ENCODE peak calls at places on chromosomes 5 and 9, in four cellular contexts. D, Z, M and L are unnamed samples.

GRCh38 chr9:93387791-93388190 is 63.7 kb upstream of the FAM120A start:
- DNase-seq in D (no peak), Z (no peak), M (no peak), L (peak; percentile 15)

GRCh38 chr5:134524826-134525686 is at the start of gene JADE2:
- DNase-seq in D (peak; percentile 95), Z (peak; percentile 80), M (peak; percentile 74), L (peak; percentile 68)

GRCh38 chr9:131618071-131618479 is 72.8 kb downstream of the PRRT1B start:
- DNase-seq in D (no peak), Z (peak; percentile 55), M (peak; percentile 47), L (peak; percentile 38)

GRCh38 chr9:70954126-70954525 is 167.3 kb downstream of the TRPM3 start:
- DNase-seq in D (no peak), Z (no peak), M (no peak), L (peak; percentile 48)

GRCh38 chr5:163758283-163758711 is 252.9 kb downstream of the MAT2B start:
- DNase-seq in D (no peak), Z (no peak), M (no peak), L (no peak)

GRCh38 chr5:6197427-6197826 is 180.9 kb downstream of the MED10 start:
- DNase-seq in D (no peak), Z (no peak), M (no peak), L (no peak)

GRCh38 chr9:17929506-17929905 is 350.6 kb downstream of the SH3GL2 start:
- DNase-seq in D (no peak), Z (no peak), M (no peak), L (no peak)

GRCh38 chr5:145347026-145347616 is 488.0 kb downstream of the PRELID2 start:
- DNase-seq in D (no peak), Z (no peak), M (no peak), L (peak; percentile 40)

GRCh38 chr5:95281211-95281610 is 3.7 kb downstream of the MCTP1 start:
- DNase-seq in D (no peak), Z (no peak), M (no peak), L (peak; percentile 36)

DNA sequence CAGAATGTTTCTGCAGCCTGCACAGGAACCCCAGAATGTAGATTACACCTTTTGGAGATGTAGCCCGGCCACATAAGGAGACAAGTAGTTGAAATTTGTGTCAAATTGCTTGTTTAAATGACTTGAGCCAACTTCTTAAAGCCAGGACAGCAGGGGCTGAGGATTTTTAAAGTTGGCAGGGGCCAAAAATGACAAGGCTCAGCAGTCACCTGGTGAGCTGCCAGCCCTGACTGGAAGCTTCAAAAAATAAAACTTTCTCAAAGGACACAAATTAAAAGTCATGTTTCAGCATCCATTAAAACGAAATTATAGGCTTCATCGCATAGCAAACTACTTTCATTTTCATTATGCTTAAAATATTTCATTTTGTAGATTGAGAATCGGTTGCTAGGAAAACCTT is 340.3 kb upstream of the WWC1 start:
- DNase-seq in D (no peak), Z (peak; percentile 68), M (no peak), L (no peak)
- H3K27ac ChIP-seq in D (no peak overlapping the region), Z (no peak overlapping the region), M (no peak overlapping the region), L (peak overlapping the region; percentile 71)

GRCh38 chr9:127562271-127562780 is 49.8 kb upstream of the STXBP1 start:
- DNase-seq in D (no peak), Z (no peak), M (no peak), L (no peak)
- H3K27ac ChIP-seq in D (peak overlapping the region; percentile 87), Z (peak overlapping the region; percentile 95), M (peak overlapping the region; percentile 66), L (peak overlapping the region; percentile 76)

GRCh38 chr5:72154076-72154756 is 46.9 kb downstream of the MAP1B start:
- DNase-seq in D (no peak), Z (peak; percentile 35), M (no peak), L (no peak)
- H3K27ac ChIP-seq in D (no peak overlapping the region), Z (peak overlapping the region; percentile 37), M (no peak overlapping the region), L (no peak overlapping the region)

DNA sequence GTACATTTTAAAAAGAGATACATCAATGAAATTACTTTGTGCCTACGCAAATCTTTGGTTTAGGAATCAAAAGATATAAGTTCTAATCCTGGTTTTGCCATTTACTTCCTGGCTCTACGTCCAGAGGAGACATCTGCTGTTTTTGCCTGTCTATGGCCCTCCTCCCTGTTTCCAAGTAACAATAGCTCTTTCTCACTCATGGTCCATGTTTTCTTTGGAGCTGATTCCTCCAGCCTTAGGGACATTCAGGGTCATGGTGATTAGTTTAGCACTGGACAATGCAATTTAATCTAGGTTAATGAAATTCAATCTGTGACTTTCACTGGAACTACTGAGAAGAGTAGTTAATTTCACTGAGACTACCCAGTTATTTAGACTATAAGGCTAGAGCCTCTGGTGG is 170.6 kb downstream of the SEMA6A start:
- DNase-seq in D (no peak), Z (no peak), M (no peak), L (no peak)
- H3K27ac ChIP-seq in D (no peak overlapping the region), Z (no peak overlapping the region), M (no peak overlapping the region), L (no peak overlapping the region)

DNA sequence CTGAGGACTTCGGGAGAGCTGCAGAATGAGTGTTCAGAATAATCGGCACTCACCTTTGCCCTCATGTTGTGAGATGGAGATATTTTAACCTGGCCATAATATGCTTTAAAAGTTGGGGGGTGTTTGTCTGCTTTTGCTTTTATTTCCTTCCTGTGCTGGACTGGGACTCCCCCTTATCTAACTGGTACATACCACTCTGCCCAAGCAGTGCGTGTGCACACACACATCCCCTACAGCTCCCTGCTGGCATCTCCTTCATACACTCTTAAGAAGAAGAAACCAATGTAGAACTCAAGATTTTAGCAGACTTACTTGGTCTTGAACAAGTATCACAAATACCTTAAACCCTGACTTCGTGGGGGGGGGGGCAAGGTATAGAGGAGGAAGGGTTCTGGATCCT is 146.2 kb upstream of the DMRT1 start:
- DNase-seq in D (no peak), Z (no peak), M (no peak), L (no peak)
- H3K27ac ChIP-seq in D (peak overlapping the region; percentile 18), Z (peak overlapping the region; percentile 99), M (peak overlapping the region; percentile 95), L (peak overlapping the region; percentile 90)